ENCODE peak calls at places on chromosomes 6 and 20, in four cellular contexts. W is mesendoderm, Z is mesenchymal stem cell, F is neuronal stem cell. Q is an unnamed sample. For H3K4me1, the result is how much of the 10 kb centered on the place peaks cover.

GRCh38 chr6:42366011-42366705 is 85.6 kb downstream of the TRERF1 start:
- DNase-seq in Z (no peak), W (no peak), F (no peak), Q (no peak)

GRCh38 chr6:68634503-68635411 is at the start of gene ADGRB3:
- DNase-seq in Z (peak), W (peak), F (peak), Q (peak)

GRCh38 chr20:19944772-19945459 is 72.2 kb upstream of the NAA20 start:
- DNase-seq in W (no peak), F (no peak), Z (peak), Q (no peak)

GRCh38 chr6:8481727-8482126 is 46.4 kb upstream of the SLC35B3 start:
- DNase-seq in Z (peak), W (peak), F (peak), Q (no peak)

GRCh38 chr20:22001886-22002285 is 296.4 kb downstream of the PAX1 start:
- DNase-seq in W (no peak), F (no peak), Z (no peak), Q (no peak)

GRCh38 chr20:44885392-44886275 is at the start of gene YWHAB:
- DNase-seq in Z (peak), W (peak), F (peak), Q (peak)

GRCh38 chr20:50701055-50701963 is 10.0 kb upstream of the RIPOR3 start:
- DNase-seq in W (no peak), F (no peak), Z (no peak), Q (no peak)

GRCh38 chr20:61559706-61560315 is 307.8 kb downstream of the CDH4 start:
- DNase-seq in W (peak), Z (no peak), F (no peak), Q (no peak)

DNA sequence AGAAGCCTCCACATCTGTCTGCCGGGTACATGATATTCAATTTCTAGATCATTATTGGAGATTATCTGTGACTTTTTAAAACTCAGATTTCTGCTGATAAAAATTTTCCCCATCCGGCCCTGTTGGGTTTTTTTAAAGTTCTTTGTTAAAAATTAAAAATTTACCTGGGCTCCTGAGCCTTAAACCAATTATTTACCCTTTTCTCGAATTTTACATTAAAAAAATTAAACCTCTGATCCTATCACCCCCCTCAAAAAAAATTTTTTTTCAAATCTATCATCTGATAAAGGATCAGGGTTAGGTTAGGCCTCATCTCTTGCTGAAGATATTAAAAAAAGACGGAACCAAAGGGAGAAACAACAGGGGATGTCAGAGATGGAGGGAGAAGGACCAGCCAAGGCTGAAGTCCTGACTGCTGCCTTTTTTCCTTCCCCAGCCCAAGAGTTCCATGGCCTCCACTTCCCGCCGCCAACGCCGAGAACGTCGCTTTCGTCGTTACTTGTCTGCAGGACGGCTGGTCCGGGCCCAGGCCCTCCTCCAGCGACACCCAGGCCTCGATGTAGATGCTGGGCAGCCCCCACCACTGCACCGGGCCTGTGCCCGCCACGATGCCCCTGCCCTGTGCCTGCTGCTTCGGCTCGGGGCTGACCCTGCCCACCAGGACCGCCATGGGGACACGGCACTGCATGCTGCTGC is 467 bp downstream of the NFKBIL1 start:
- DNase-seq in W (no peak), Z (no peak), F (no peak), Q (no peak)
- H2BK5ac ChIP-seq in W (no peak), Z (no peak), F (no peak), Q (no peak)

GRCh38 chr6:52539607-52540006 is 37.3 kb downstream of the TRAM2 start:
- DNase-seq in Z (peak), F (no peak), W (no peak), Q (no peak)
- H3K4ac ChIP-seq in Z (peak), F (no peak), W (peak), Q (no peak)

DNA sequence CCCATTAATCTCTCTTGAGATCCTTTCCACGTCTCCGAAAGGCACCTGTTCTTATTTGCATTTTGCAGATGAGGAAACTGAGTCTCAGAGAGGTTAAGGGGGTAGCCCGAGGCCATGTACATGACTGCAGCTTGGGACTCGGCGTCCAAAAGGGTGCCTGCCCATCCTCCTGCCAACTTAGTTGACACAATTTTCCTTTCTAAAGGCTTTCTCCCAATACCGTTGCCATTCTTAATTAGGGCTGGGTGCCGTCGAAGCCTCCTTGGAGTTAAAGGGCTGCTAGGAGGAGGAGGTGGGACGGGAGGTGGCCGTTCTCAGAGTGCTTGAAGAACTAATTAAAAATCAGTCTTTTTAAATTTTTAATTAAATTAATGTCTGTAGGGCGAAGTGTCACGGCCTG is 546 bp upstream of the PSMG4 start:
- DNase-seq in W (no peak), F (no peak), Z (no peak), Q (no peak)
- H3K4me1 ChIP-seq in W (under half), F (under half), Z (under half), Q (under half)

GRCh38 chr20:11686195-11686594 is 231.5 kb upstream of the BTBD3 start:
- DNase-seq in W (no peak), Z (no peak), F (no peak), Q (no peak)
- H2BK5ac ChIP-seq in W (no peak), Z (no peak), F (no peak), Q (no peak)

Q was measured in H9.